ENCODE peak calls at places on chromosomes 4 and X, in six cellular contexts. N is mucosa of descending colon; Z is HS-27A; A is left ventricle myocardium inferior; P is heart right ventricle; X is activated naive CD8-positive, alpha-beta T cell treated with anti-CD3 and anti-CD28 coated beads, Interleukin-2, amount 10 ng/mL, durations not matched to agents 7 days and 5 days. C is an unnamed sample.

GRCh38 chr4:73007526-73008100 is 61.9 kb downstream of the COX18 start:
- DNase-seq in N (no peak), X (no peak), P (no peak), A (no peak), Z (no peak), C (no peak)

GRCh38 chr4:7068883-7069282 is 1.0 kb upstream of the GRPEL1 start:
- DNase-seq in Z (no peak), A (no peak), N (peak), P (no peak), X (no peak), C (no peak)

GRCh38 chr4:76850010-76850441 is 47.9 kb downstream of the SOWAHB start:
- DNase-seq in A (no peak), X (no peak), N (no peak), Z (peak), P (no peak), C (no peak)

GRCh38 chrX:41452972-41453371 is 5.8 kb downstream of the NYX start:
- DNase-seq in X (no peak), A (no peak), N (no peak), Z (no peak), P (no peak), C (no peak)

GRCh38 chr4:122577808-122578781 is 42.8 kb downstream of the IL21 start:
- DNase-seq in P (peak), X (peak), A (no peak), N (peak), Z (no peak), C (no peak)

GRCh38 chr4:66160606-66161005 is 490.3 kb upstream of the EPHA5 start:
- DNase-seq in X (no peak), P (no peak), A (no peak), Z (no peak), N (no peak), C (no peak)

GRCh38 chr4:184450045-184450444 is 24.3 kb downstream of the IRF2 start:
- DNase-seq in P (no peak), A (no peak), N (no peak), Z (no peak), X (no peak), C (no peak)

GRCh38 chrX:155065035-155065734 is 5.8 kb downstream of the CMC4 start:
- DNase-seq in P (no peak), X (no peak), A (no peak), Z (no peak), N (no peak), C (no peak)

GRCh38 chrX:132568291-132568690 is 79.5 kb upstream of the MBNL3 start:
- DNase-seq in N (no peak), P (no peak), X (no peak), A (no peak), Z (no peak), C (no peak)

GRCh38 chr4:141158219-141158618 is 24.9 kb upstream of the RNF150 start:
- DNase-seq in A (no peak), Z (peak), N (no peak), X (no peak), P (no peak), C (no peak)

GRCh38 chrX:132590350-132591026 is 101.7 kb upstream of the MBNL3 start:
- DNase-seq in X (no peak), A (no peak), Z (no peak), P (no peak), N (no peak), C (no peak)